ENCODE peak calls at places on chromosome 4, in nine cellular contexts. C is colonic mucosa; P is CD8-positive, alpha-beta T cell; I is B cell; T is AG04449; G is A549; N is RWPE1; B is breast epithelium; F is cardiac muscle cell. V is an unnamed sample.
A peak's percentile ranks its signal among the peaks of the same experiment; 100 is the strongest.

GRCh38 chr4:142596121-142596520 is 250.0 kb downstream of the INPP4B start:
- DNase-seq in I (no peak), B (no peak), N (no peak), F (no peak), C (no peak), T (no peak), G (no peak), P (no peak), V (no peak)

GRCh38 chr4:12118651-12119213 is 690.0 kb upstream of the HS3ST1 start:
- DNase-seq in P (no peak), G (no peak), T (no peak), B (no peak), N (no peak), C (no peak), I (no peak), F (peak; percentile 88), V (no peak)

GRCh38 chr4:15774020-15774420 is 4.1 kb upstream of the CD38 start:
- DNase-seq in P (no peak), T (no peak), I (no peak), C (no peak), F (no peak), B (no peak), N (no peak), G (peak; percentile 15), V (no peak)

GRCh38 chr4:174217273-174218126 is 66.0 kb downstream of the FBXO8 start:
- DNase-seq in P (no peak), N (no peak), I (no peak), C (no peak), F (peak; percentile 76), G (no peak), B (no peak), T (peak; percentile 4), V (peak; percentile 30)

GRCh38 chr4:83362492-83363329 is 28.1 kb upstream of the HPSE start:
- DNase-seq in N (peak; percentile 29), B (no peak), I (no peak), C (peak; percentile 48), T (no peak), P (no peak), G (peak; percentile 6), F (peak; percentile 67), V (peak; percentile 34)

GRCh38 chr4:165767671-165768070 is 105.4 kb upstream of the TLL1 start:
- DNase-seq in C (no peak), P (no peak), N (no peak), I (no peak), T (no peak), B (no peak), G (no peak), F (no peak), V (no peak)

GRCh38 chr4:69717778-69718177 is 42.6 kb downstream of the SULT1B1 start:
- DNase-seq in G (no peak), C (no peak), N (no peak), B (no peak), F (no peak), T (no peak), I (no peak), P (no peak), V (no peak)

GRCh38 chr4:48602763-48603162 is 112.7 kb downstream of the ZAR1 start:
- DNase-seq in P (no peak), G (no peak), N (no peak), B (no peak), F (no peak), I (no peak), T (no peak), C (no peak), V (no peak)

GRCh38 chr4:144862221-144862620 is 216.3 kb downstream of the HHIP start:
- DNase-seq in G (no peak), T (no peak), P (no peak), I (no peak), B (no peak), N (no peak), F (no peak), C (no peak), V (no peak)

GRCh38 chr4:147003956-147004580 is 58.4 kb upstream of the TTC29 start:
- DNase-seq in N (no peak), T (no peak), P (no peak), B (no peak), G (no peak), F (no peak), C (no peak), I (no peak), V (no peak)
- TF ChIP-seq CTCF in N (no peak), T (no peak), P (no peak), B (no peak), G (no peak), F (no peak), C (no peak), I (no peak), V (no peak)

GRCh38 chr4:139704915-139705485 is 39.4 kb downstream of the MGST2 start:
- DNase-seq in N (peak; percentile 14), C (no peak), P (no peak), T (no peak), G (peak; percentile 17), F (peak; percentile 31), I (no peak), B (no peak), V (no peak)
- TF ChIP-seq CTCF in N (no peak), C (no peak), P (no peak), T (no peak), G (no peak), F (peak; percentile 19), I (no peak), B (no peak), V (no peak)

GRCh38 chr4:22487333-22487732 is 28.5 kb downstream of the ADGRA3 start:
- DNase-seq in T (no peak), F (no peak), C (no peak), I (no peak), G (no peak), B (no peak), N (no peak), P (no peak), V (no peak)

GRCh38 chr4:22483551-22483981 is 32.3 kb downstream of the ADGRA3 start:
- DNase-seq in T (peak; percentile 41), I (no peak), F (peak; percentile 65), G (no peak), N (peak; percentile 77), P (no peak), B (no peak), C (no peak), V (no peak)

GRCh38 chr4:22485751-22486150 is 30.1 kb downstream of the ADGRA3 start:
- DNase-seq in P (no peak), G (no peak), I (no peak), N (peak; percentile 61), C (no peak), F (peak; percentile 80), T (no peak), B (no peak), V (no peak)

GRCh38 chr4:22488136-22488535 is 27.7 kb downstream of the ADGRA3 start:
- DNase-seq in F (no peak), I (no peak), C (no peak), B (no peak), G (no peak), N (no peak), T (no peak), P (no peak), V (no peak)

DNA sequence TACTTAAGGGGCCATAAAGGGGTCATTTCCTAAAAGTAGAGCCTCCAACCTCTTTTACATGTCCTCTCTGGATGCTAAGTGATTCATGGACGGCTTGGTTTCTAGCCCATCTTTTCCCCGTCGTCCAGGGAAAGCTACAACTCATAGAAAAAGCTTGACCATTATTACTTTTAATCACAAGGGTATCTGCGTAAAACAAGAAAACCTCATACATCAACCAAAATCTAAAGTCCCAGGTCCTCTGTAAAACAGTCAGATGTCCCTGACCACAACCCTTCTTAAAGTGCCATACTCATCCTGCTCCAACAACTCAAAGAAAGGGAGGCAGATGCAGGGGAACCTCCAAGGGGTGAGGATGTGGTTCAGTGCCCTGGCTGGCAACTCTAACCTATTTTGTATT is 29.6 kb downstream of the ADGRA3 start:
- DNase-seq in C (no peak), I (no peak), G (no peak), N (no peak), P (no peak), T (no peak), B (no peak), F (no peak), V (no peak)
- TF ChIP-seq CTCF in C (no peak), I (no peak), G (no peak), N (no peak), P (no peak), T (no peak), B (no peak), F (no peak), V (no peak)

GRCh38 chr4:117560329-117560728 is 474.0 kb upstream of the NDST3 start:
- DNase-seq in G (no peak), N (peak; percentile 0), P (no peak), C (no peak), I (no peak), T (no peak), F (peak; percentile 6), B (no peak), V (no peak)
- TF ChIP-seq CTCF in G (peak; percentile 17), N (no peak), P (no peak), C (no peak), I (no peak), T (no peak), F (no peak), B (no peak), V (no peak)

GRCh38 chr4:43471950-43472349 is 579.4 kb downstream of the GRXCR1 start:
- DNase-seq in P (no peak), I (no peak), G (no peak), N (no peak), C (no peak), B (no peak), F (no peak), T (no peak), V (no peak)
- TF ChIP-seq CTCF in P (no peak), I (no peak), G (no peak), N (peak; percentile 14), C (no peak), B (no peak), F (no peak), T (no peak), V (no peak)

GRCh38 chr4:70839537-70840093 is at the start of gene GRSF1:
- DNase-seq in P (peak; percentile 91), G (peak; percentile 66), I (peak; percentile 95), T (peak; percentile 31), B (peak; percentile 91), N (peak; percentile 89), F (peak; percentile 96), C (peak; percentile 97), V (peak; percentile 94)
- TF ChIP-seq CTCF in P (no peak), G (no peak), I (no peak), T (no peak), B (no peak), N (no peak), F (no peak), C (no peak), V (peak; percentile 42)

GRCh38 chr4:186948361-186949291 is 225.0 kb upstream of the FAT1 start:
- DNase-seq in F (peak; percentile 41), C (no peak), G (peak; percentile 9), B (no peak), I (no peak), N (no peak), T (no peak), P (no peak), V (no peak)
- TF ChIP-seq CTCF in F (peak; percentile 60), C (no peak), G (no peak), B (no peak), I (no peak), N (no peak), T (peak; percentile 66), P (no peak), V (no peak)

GRCh38 chr4:2462992-2463762 is 5.7 kb upstream of the RNF4 start:
- DNase-seq in I (no peak), T (no peak), N (no peak), B (no peak), P (no peak), C (no peak), G (no peak), F (peak; percentile 7), V (no peak)
- TF ChIP-seq CTCF in I (peak; percentile 22), T (no peak), N (peak; percentile 33), B (no peak), P (no peak), C (no peak), G (no peak), F (no peak), V (no peak)